ENCODE peak calls at places on chromosomes 4 and X, in five cellular contexts. One of them, this sample, is unnamed.
A peak's percentile ranks its signal among the peaks of the same experiment; 100 is the strongest.

GRCh38 chr4:109419679-109420078 is 13.9 kb upstream of the SEC24B start:
- DNase-seq in esophagus muscularis mucosa: no peak
- DNase-seq in suprapubic skin: no peak
- DNase-seq in ovary: no peak
- DNase-seq in GM12892: no peak
- DNase-seq in this sample: no peak

GRCh38 chr4:147942729-147943128 is 210.8 kb downstream of the ARHGAP10 start:
- DNase-seq in ovary: no peak
- DNase-seq in GM12892: no peak
- DNase-seq in esophagus muscularis mucosa: no peak
- DNase-seq in suprapubic skin: no peak
- DNase-seq in this sample: no peak

GRCh38 chr4:105569014-105569850 is 16.8 kb downstream of the ARHGEF38 start:
- DNase-seq in ovary: no peak
- DNase-seq in suprapubic skin: no peak
- DNase-seq in GM12892: no peak
- DNase-seq in esophagus muscularis mucosa: no peak
- DNase-seq in this sample: no peak

GRCh38 chr4:13166214-13166613 is 317.9 kb downstream of the RAB28 start:
- DNase-seq in GM12892: no peak
- DNase-seq in ovary: no peak
- DNase-seq in esophagus muscularis mucosa: no peak
- DNase-seq in suprapubic skin: no peak
- DNase-seq in this sample: no peak

GRCh38 chr4:51836531-51836930 is 6.4 kb upstream of the DCUN1D4 start:
- DNase-seq in GM12892: no peak
- DNase-seq in ovary: no peak
- DNase-seq in esophagus muscularis mucosa: no peak
- DNase-seq in suprapubic skin: no peak
- DNase-seq in this sample: no peak

GRCh38 chr4:64903986-64904385 is 494.7 kb upstream of the TECRL start:
- DNase-seq in esophagus muscularis mucosa: no peak
- DNase-seq in ovary: no peak
- DNase-seq in suprapubic skin: no peak
- DNase-seq in GM12892: no peak
- DNase-seq in this sample: no peak

GRCh38 chrX:150566734-150567182 is 1.7 kb upstream of the MTM1 start:
- DNase-seq in esophagus muscularis mucosa: no peak
- DNase-seq in GM12892: no peak
- DNase-seq in suprapubic skin: no peak
- DNase-seq in ovary: no peak
- DNase-seq in this sample: no peak

GRCh38 chrX:142076633-142077032 is 128.5 kb downstream of the MAGEC2 start:
- DNase-seq in esophagus muscularis mucosa: no peak
- DNase-seq in GM12892: no peak
- DNase-seq in suprapubic skin: no peak
- DNase-seq in ovary: no peak
- DNase-seq in this sample: no peak

GRCh38 chr4:6270691-6271121 is 1.1 kb downstream of the WFS1 start:
- DNase-seq in esophagus muscularis mucosa: no peak
- DNase-seq in GM12892: no peak
- DNase-seq in suprapubic skin: no peak
- DNase-seq in ovary: peak; percentile 63
- DNase-seq in this sample: no peak

GRCh38 chr4:6269400-6269650 is 325 bp upstream of the WFS1 start:
- DNase-seq in GM12892: no peak
- DNase-seq in ovary: no peak
- DNase-seq in suprapubic skin: no peak
- DNase-seq in esophagus muscularis mucosa: no peak
- DNase-seq in this sample: no peak

GRCh38 chr4:6268650-6269399 is 825 bp upstream of the WFS1 start:
- DNase-seq in suprapubic skin: no peak
- DNase-seq in esophagus muscularis mucosa: no peak
- DNase-seq in GM12892: no peak
- DNase-seq in ovary: peak; percentile 48
- DNase-seq in this sample: no peak

GRCh38 chr4:6271206-6271605 is 1.6 kb downstream of the WFS1 start:
- DNase-seq in esophagus muscularis mucosa: no peak
- DNase-seq in suprapubic skin: no peak
- DNase-seq in ovary: no peak
- DNase-seq in GM12892: no peak
- DNase-seq in this sample: no peak

DNA sequence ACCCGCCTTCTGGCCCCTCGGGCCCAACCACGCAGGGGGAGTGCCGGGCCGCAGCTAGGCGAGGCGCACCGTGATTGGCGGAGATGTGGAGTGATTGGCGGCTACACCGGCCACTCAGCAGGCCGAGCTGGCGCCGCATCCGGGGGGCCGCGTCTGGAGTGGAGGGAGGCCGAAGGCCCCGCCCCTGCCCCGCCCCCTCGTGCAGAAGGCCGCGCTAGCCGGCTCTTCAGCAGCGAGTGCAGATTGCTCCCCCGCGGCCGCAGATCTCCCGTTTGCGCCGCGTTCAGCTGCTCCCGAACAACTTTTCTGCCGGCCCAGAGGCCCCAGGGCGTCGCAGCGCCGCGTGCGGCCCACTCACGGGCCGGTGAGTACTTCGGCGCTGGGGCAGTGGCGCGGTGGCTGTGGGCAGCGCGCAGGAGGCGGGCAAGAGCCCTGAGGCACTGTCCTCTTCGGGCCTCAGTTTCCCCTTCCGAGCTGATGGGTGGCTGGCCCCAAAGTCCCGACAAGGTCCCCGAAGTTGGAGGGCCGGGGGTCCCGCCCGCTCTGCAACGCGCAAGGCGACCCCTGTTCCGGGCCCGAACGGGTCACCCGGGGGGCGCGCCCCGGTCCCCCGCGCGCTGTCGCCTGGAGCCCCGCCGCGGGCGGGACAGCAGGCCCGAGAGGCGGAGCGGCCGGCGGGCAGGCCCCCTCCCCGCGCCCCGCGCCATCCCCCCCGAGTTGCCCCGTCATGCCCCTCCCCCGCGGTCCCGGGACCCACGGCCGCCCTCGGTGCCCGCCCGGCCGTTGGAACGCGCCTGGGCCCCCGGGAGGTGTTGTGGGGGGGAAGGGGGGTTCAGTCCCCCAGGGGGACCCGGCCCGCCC is at the start of gene WFS1:
- DNase-seq in esophagus muscularis mucosa: peak; percentile 100
- DNase-seq in GM12892: peak; percentile 100
- DNase-seq in suprapubic skin: peak; percentile 99
- DNase-seq in ovary: peak; percentile 100
- DNase-seq in this sample: peak; percentile 99
- TF ChIP-seq POLR2A in esophagus muscularis mucosa: peak; percentile 81
- TF ChIP-seq POLR2A in GM12892: peak; percentile 37
- TF ChIP-seq POLR2A in suprapubic skin: no peak
- TF ChIP-seq POLR2A in ovary: peak; percentile 76
- TF ChIP-seq POLR2A in this sample: peak; percentile 86

DNA sequence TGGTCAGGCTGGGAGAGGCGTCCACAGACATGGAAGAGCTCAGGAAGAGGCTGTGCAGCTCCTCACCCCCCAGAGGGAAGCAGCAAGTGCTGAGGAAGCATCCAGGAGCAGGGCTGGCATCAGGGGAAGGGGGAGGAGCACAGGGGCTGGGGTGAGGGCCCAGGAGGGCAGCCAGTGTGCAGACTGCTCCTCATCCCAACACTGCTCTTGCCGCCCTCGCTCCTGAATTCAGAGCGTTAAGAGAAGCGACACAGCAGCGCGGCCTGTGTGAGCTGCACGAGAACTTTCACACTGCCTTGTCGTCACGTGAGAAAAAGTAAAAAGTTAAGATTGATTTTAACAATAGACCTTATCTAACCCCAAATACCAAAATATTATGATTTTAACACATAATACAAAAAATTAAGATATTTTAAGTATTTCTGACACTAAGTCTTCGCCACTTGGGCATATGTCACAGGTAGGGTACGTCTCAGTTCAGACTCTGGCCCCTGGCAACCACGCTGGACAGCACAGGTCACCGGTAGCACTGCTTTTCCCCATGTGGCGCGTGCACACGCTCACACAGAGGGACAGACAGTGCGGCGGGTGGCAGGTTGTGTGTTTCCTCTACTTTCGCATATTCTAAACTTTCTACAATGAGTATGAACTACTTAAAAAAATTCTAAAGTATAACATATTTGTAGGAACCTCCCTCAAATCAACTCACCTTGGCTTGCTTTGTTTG is 19.7 kb downstream of the NOP14 start:
- DNase-seq in GM12892: no peak
- DNase-seq in suprapubic skin: no peak
- DNase-seq in esophagus muscularis mucosa: no peak
- DNase-seq in ovary: peak; percentile 13
- DNase-seq in this sample: no peak
- TF ChIP-seq POLR2A in GM12892: no peak
- TF ChIP-seq POLR2A in suprapubic skin: no peak
- TF ChIP-seq POLR2A in esophagus muscularis mucosa: no peak
- TF ChIP-seq POLR2A in ovary: no peak
- TF ChIP-seq POLR2A in this sample: no peak

GRCh38 chr4:38177035-38177791 is 217.0 kb downstream of the PTTG2 start:
- DNase-seq in GM12892: no peak
- DNase-seq in esophagus muscularis mucosa: no peak
- DNase-seq in ovary: peak; percentile 39
- DNase-seq in suprapubic skin: no peak
- DNase-seq in this sample: peak; percentile 30
- TF ChIP-seq POLR2A in GM12892: no peak
- TF ChIP-seq POLR2A in esophagus muscularis mucosa: no peak
- TF ChIP-seq POLR2A in ovary: no peak
- TF ChIP-seq POLR2A in suprapubic skin: no peak
- TF ChIP-seq POLR2A in this sample: no peak

DNA sequence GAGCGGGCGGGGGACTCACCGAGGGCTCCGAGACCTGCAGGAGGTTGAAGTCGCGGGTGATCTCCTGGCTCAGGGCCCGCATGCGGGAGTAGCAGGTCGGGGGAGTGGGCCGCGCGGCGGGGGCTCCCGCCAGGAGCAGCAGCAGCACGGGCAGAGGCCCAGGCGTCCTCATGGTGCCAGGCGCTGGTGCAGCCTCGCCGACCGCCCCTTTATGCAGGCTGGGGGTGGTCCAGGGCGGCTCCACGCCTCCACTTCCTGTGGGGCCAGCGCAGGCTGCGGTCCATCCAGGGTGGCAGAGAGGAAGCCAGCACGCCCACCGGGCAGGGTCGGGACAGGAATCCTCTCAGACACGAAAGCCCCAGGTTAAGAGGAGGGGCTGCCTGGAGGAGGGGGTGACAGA is at the start of gene CYTL1:
- DNase-seq in suprapubic skin: no peak
- DNase-seq in GM12892: no peak
- DNase-seq in ovary: no peak
- DNase-seq in esophagus muscularis mucosa: no peak
- DNase-seq in this sample: no peak
- TF ChIP-seq POLR2A in suprapubic skin: no peak
- TF ChIP-seq POLR2A in GM12892: no peak
- TF ChIP-seq POLR2A in ovary: no peak
- TF ChIP-seq POLR2A in esophagus muscularis mucosa: no peak
- TF ChIP-seq POLR2A in this sample: no peak

DNA sequence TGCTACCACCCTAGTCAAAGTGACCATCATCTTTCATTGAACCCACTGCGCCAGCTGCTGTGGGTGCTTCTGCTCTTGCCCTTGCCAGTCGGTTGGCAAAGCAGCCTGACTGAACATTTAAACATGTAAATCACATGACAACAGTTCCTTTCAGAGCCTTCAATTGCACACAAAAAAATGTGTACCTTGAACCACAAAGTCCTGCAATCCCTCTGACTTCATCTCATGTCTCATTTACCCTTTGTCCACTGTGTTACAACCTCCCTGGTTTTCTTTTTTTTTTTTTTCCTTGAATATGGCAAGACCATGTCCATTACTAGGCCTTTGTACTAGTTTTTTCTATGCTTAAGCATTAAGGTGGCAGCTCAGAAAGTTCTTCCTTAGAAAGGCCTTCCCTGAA is 183.5 kb downstream of the GBA3 start:
- DNase-seq in ovary: no peak
- DNase-seq in GM12892: no peak
- DNase-seq in esophagus muscularis mucosa: no peak
- DNase-seq in suprapubic skin: no peak
- DNase-seq in this sample: no peak
- TF ChIP-seq POLR2A in ovary: no peak
- TF ChIP-seq POLR2A in GM12892: no peak
- TF ChIP-seq POLR2A in esophagus muscularis mucosa: no peak
- TF ChIP-seq POLR2A in suprapubic skin: no peak
- TF ChIP-seq POLR2A in this sample: no peak

GRCh38 chrX:118726887-118727685 is at the start of gene IL13RA1:
- DNase-seq in esophagus muscularis mucosa: peak; percentile 92
- DNase-seq in GM12892: peak; percentile 23
- DNase-seq in ovary: peak; percentile 81
- DNase-seq in suprapubic skin: peak; percentile 80
- DNase-seq in this sample: peak; percentile 74
- TF ChIP-seq POLR2A in esophagus muscularis mucosa: no peak
- TF ChIP-seq POLR2A in GM12892: no peak
- TF ChIP-seq POLR2A in ovary: peak; percentile 49
- TF ChIP-seq POLR2A in suprapubic skin: peak; percentile 34
- TF ChIP-seq POLR2A in this sample: peak; percentile 75

GRCh38 chr4:1806223-1806564 is 13.1 kb downstream of the FGFR3 start:
- DNase-seq in esophagus muscularis mucosa: no peak
- DNase-seq in ovary: no peak
- DNase-seq in suprapubic skin: no peak
- DNase-seq in GM12892: no peak
- DNase-seq in this sample: no peak
- TF ChIP-seq POLR2A in esophagus muscularis mucosa: no peak
- TF ChIP-seq POLR2A in ovary: no peak
- TF ChIP-seq POLR2A in suprapubic skin: no peak
- TF ChIP-seq POLR2A in GM12892: no peak
- TF ChIP-seq POLR2A in this sample: no peak

GRCh38 chr4:154606728-154607723 is 5.4 kb downstream of the FGG start:
- DNase-seq in suprapubic skin: no peak
- DNase-seq in GM12892: no peak
- DNase-seq in ovary: no peak
- DNase-seq in esophagus muscularis mucosa: no peak
- DNase-seq in this sample: no peak
- TF ChIP-seq POLR2A in suprapubic skin: no peak
- TF ChIP-seq POLR2A in GM12892: no peak
- TF ChIP-seq POLR2A in ovary: no peak
- TF ChIP-seq POLR2A in esophagus muscularis mucosa: no peak
- TF ChIP-seq POLR2A in this sample: no peak

GRCh38 chrX:40173662-40174593 is 76.2 kb upstream of the BCOR start:
- DNase-seq in esophagus muscularis mucosa: no peak
- DNase-seq in GM12892: no peak
- DNase-seq in suprapubic skin: no peak
- DNase-seq in ovary: peak; percentile 65
- DNase-seq in this sample: peak; percentile 61

GRCh38 chrX:40176979-40177430 is 79.2 kb upstream of the BCOR start:
- DNase-seq in suprapubic skin: no peak
- DNase-seq in ovary: no peak
- DNase-seq in GM12892: no peak
- DNase-seq in esophagus muscularis mucosa: no peak
- DNase-seq in this sample: no peak

GRCh38 chrX:40174594-40175415 is 77.0 kb upstream of the BCOR start:
- DNase-seq in GM12892: no peak
- DNase-seq in ovary: peak; percentile 67
- DNase-seq in suprapubic skin: no peak
- DNase-seq in esophagus muscularis mucosa: no peak
- DNase-seq in this sample: no peak

GRCh38 chrX:40176256-40176978 is 78.7 kb upstream of the BCOR start:
- DNase-seq in GM12892: no peak
- DNase-seq in esophagus muscularis mucosa: no peak
- DNase-seq in suprapubic skin: no peak
- DNase-seq in ovary: peak; percentile 79
- DNase-seq in this sample: peak; percentile 50

GRCh38 chrX:40175416-40176255 is 77.9 kb upstream of the BCOR start:
- DNase-seq in GM12892: no peak
- DNase-seq in esophagus muscularis mucosa: no peak
- DNase-seq in suprapubic skin: no peak
- DNase-seq in ovary: peak; percentile 73
- DNase-seq in this sample: peak; percentile 37
- TF ChIP-seq POLR2A in GM12892: peak; percentile 78
- TF ChIP-seq POLR2A in esophagus muscularis mucosa: no peak
- TF ChIP-seq POLR2A in suprapubic skin: peak; percentile 24
- TF ChIP-seq POLR2A in ovary: peak; percentile 2
- TF ChIP-seq POLR2A in this sample: peak; percentile 24